ENCODE peak calls at places on chromosomes 1 and 21, in seven cellular contexts. E is ascending aorta, R is fibroblast of the aortic adventitia, I is astrocyte of the spinal cord, K is kidney epithelial cell, H is mucosa of descending colon, S is ovary. T is an unnamed sample.
A peak's percentile ranks its signal among the peaks of the same experiment; 100 is the strongest.

GRCh38 chr21:43328171-43328570 is 98.8 kb downstream of the SIK1 start:
- DNase-seq in E (no peak), R (no peak), I (no peak), K (no peak), H (no peak), S (no peak), T (no peak)

GRCh38 chr1:205338011-205338410 is 16.5 kb upstream of the NUAK2 start:
- DNase-seq in E (no peak), R (no peak), I (no peak), K (no peak), H (no peak), S (no peak), T (no peak)

GRCh38 chr1:186655877-186656276 is 24.3 kb downstream of the PTGS2 start:
- DNase-seq in E (no peak), R (no peak), I (no peak), K (no peak), H (no peak), S (no peak), T (no peak)

GRCh38 chr1:205376739-205377138 is 20.0 kb upstream of the KLHDC8A start:
- DNase-seq in E (no peak), R (no peak), I (no peak), K (no peak), H (no peak), S (no peak), T (no peak)

GRCh38 chr1:111201275-111202090 is 1.0 kb upstream of the DENND2D start:
- DNase-seq in E (no peak), R (no peak), I (no peak), K (no peak), H (no peak), S (no peak), T (no peak)

GRCh38 chr1:117318456-117318855 is 48.8 kb upstream of the MAN1A2 start:
- DNase-seq in E (no peak), R (no peak), I (no peak), K (no peak), H (no peak), S (no peak), T (no peak)

GRCh38 chr1:36199934-36200741 is 24.1 kb upstream of the THRAP3 start:
- DNase-seq in E (no peak), R (peak; percentile 59), I (peak; percentile 50), K (no peak), H (peak; percentile 18), S (no peak), T (no peak)

GRCh38 chr1:162292422-162292849 is 84.2 kb downstream of the SPATA46 start:
- DNase-seq in E (no peak), R (no peak), I (peak; percentile 59), K (peak; percentile 42), H (no peak), S (no peak), T (peak; percentile 68)

GRCh38 chr1:206505702-206506375 is 1.5 kb upstream of the RASSF5 start:
- DNase-seq in E (no peak), R (peak; percentile 70), I (peak; percentile 37), K (no peak), H (no peak), S (no peak), T (no peak)

GRCh38 chr1:8189931-8190483 is 127.9 kb upstream of the SLC45A1 start:
- DNase-seq in E (no peak), R (peak; percentile 48), I (peak; percentile 87), K (no peak), H (no peak), S (no peak), T (no peak)

GRCh38 chr1:166418344-166418895 is 251.6 kb upstream of the FAM78B start:
- DNase-seq in E (no peak), R (no peak), I (no peak), K (no peak), H (no peak), S (no peak), T (no peak)

GRCh38 chr21:27094182-27094948 is 127.5 kb upstream of the ADAMTS5 start:
- DNase-seq in E (no peak), R (peak; percentile 67), I (no peak), K (no peak), H (no peak), S (no peak), T (no peak)

GRCh38 chr1:228185641-228185965 is 20.0 kb downstream of the IBA57 start:
- DNase-seq in E (no peak), R (no peak), I (no peak), K (no peak), H (no peak), S (peak; percentile 13), T (no peak)

GRCh38 chr1:205677152-205677551 is 3.2 kb downstream of the SLC45A3 start:
- DNase-seq in E (no peak), R (no peak), I (no peak), K (no peak), H (no peak), S (no peak), T (no peak)

GRCh38 chr21:44454058-44454457 is 1.3 kb upstream of the LRRC3 start:
- DNase-seq in E (no peak), R (no peak), I (no peak), K (no peak), H (no peak), S (no peak), T (no peak)

GRCh38 chr1:119735217-119735616 is 23.5 kb downstream of the PHGDH start:
- DNase-seq in E (no peak), R (no peak), I (no peak), K (no peak), H (no peak), S (no peak), T (no peak)

GRCh38 chr1:244035358-244035757 is 15.7 kb upstream of the ZBTB18 start:
- DNase-seq in E (no peak), R (no peak), I (no peak), K (no peak), H (no peak), S (no peak), T (no peak)

GRCh38 chr1:162323023-162323422 is 53.6 kb downstream of the SPATA46 start:
- DNase-seq in E (no peak), R (no peak), I (no peak), K (no peak), H (no peak), S (no peak), T (no peak)

GRCh38 chr21:34845521-34846213 is 176.9 kb downstream of the CLIC6 start:
- DNase-seq in E (no peak), R (peak; percentile 87), I (peak; percentile 95), K (peak; percentile 75), H (peak; percentile 65), S (no peak), T (peak; percentile 52)

GRCh38 chr1:55369474-55369873 is 154.3 kb upstream of the USP24 start:
- DNase-seq in E (no peak), R (peak; percentile 73), I (peak; percentile 14), K (no peak), H (no peak), S (no peak), T (no peak)

GRCh38 chr1:81296584-81296983 is 504.1 kb upstream of the ADGRL2 start:
- DNase-seq in E (no peak), R (peak; percentile 69), I (peak; percentile 10), K (no peak), H (no peak), S (no peak), T (peak; percentile 86)

DNA sequence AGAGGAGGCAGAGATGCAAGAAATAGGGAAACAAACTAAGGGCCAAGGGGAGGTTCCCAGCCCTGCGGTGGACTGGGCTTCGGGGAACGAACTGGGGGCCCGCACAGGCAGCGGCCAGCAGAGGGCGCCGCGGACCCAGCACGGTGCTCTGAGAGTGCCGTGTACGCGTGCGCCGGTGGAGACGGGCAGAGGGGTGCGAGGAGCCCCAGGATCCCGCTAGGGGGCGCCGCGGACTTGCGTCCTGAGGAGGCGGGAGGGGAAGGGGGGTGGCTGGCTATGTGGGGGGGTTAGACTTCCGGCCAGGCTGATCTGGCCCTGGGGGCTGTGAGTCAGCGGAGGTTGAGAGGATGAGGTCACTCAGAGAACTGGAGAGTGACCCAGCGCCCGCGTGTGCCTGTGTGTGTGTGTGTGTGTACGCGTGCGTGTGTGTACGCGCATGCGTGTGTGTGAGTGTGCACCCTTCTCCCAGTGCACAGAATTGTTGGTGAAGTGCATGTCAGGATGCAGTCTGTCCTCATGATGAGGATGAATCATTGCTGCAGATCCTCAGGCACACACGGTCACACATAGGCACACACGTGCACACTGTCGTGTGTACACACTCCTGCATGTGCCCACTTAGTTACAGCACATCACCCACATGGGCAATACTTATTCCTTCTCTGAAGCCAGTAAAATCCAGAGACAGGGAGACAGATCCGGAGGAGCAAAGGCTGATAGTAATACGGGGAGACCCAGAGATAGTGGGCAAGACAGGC is 17.0 kb downstream of the NES start:
- DNase-seq in E (peak; percentile 86), R (peak; percentile 98), I (peak; percentile 97), K (peak; percentile 86), H (peak; percentile 94), S (peak; percentile 98), T (peak; percentile 77)
- H3K4me3 ChIP-seq in E (no peak overlapping the region), R (no peak overlapping the region), I (no peak overlapping the region), K (peak overlapping the region; percentile 39), H (no peak overlapping the region), S (no peak overlapping the region), T (peak overlapping the region; percentile 45)

GRCh38 chr1:46671554-46671953 is at the start of gene TEX38:
- DNase-seq in E (no peak), R (no peak), I (no peak), K (no peak), H (no peak), S (no peak), T (no peak)

GRCh38 chr1:46673749-46674182 is 2.1 kb downstream of the TEX38 start:
- DNase-seq in E (no peak), R (no peak), I (peak; percentile 42), K (no peak), H (no peak), S (no peak), T (no peak)

GRCh38 chr1:46665983-46666382 is 2.2 kb downstream of the ATPAF1 start:
- DNase-seq in E (no peak), R (no peak), I (no peak), K (no peak), H (no peak), S (no peak), T (no peak)

GRCh38 chr1:46670134-46670533 is 1.5 kb upstream of the TEX38 start:
- DNase-seq in E (no peak), R (no peak), I (no peak), K (no peak), H (no peak), S (no peak), T (no peak)

GRCh38 chr1:46667782-46668760 is at the start of gene ATPAF1:
- DNase-seq in E (peak; percentile 31), R (peak; percentile 68), I (peak; percentile 77), K (peak; percentile 14), H (peak; percentile 60), S (peak; percentile 81), T (peak; percentile 31)
- TF ChIP-seq CTCF in E (no peak), R (no peak), I (no peak), K (no peak), H (no peak), S (no peak), T (no peak)

GRCh38 chr1:200243042-200243437 is 166.8 kb downstream of the ZNF281 start:
- DNase-seq in E (no peak), R (peak; percentile 24), I (peak; percentile 41), K (no peak), H (no peak), S (no peak), T (peak; percentile 14)
- H3K4me3 ChIP-seq in E (no peak overlapping the region), R (no peak overlapping the region), I (peak overlapping the region; percentile 2), K (no peak overlapping the region), H (no peak overlapping the region), S (no peak overlapping the region), T (peak overlapping the region; percentile 46)

DNA sequence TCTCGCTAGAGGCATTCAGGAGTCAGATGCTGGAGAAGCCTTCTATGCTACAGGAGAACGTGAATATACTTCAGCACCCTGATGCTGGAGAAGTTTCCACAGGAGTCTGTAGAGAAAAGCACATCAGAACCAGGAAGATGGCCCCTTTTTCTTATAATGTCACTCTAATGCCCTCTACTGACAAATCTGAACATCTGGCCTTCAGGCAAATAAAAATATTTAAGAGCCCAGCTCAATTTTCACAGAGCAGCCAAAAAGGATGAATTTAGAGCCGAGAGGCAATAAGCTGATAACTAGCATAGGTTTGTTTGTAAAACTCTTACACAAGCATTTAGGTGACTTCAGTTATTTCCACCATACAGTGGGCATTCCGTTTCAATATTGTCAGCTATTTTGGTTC is 3.8 kb upstream of the RRP15 start:
- DNase-seq in E (no peak), R (peak; percentile 5), I (no peak), K (no peak), H (no peak), S (no peak), T (no peak)
- TF ChIP-seq CTCF in E (no peak), R (no peak), I (no peak), K (no peak), H (no peak), S (no peak), T (no peak)